ENCODE peak calls at places on chromosomes 4 and X, in ten cellular contexts. T, S, A, C, E, F, K, Q, H and W are unnamed samples.

GRCh38 chr4:85968945-85969830 is 390.7 kb downstream of the MAPK10 start:
- DNase-seq in T (peak; percentile 86), S (no peak), A (no peak), C (no peak), E (peak; percentile 68), F (no peak), K (no peak), Q (peak; percentile 25), H (no peak), W (no peak)

GRCh38 chrX:9988762-9989161 is 21.6 kb downstream of the CLDN34 start:
- DNase-seq in T (peak; percentile 41), S (no peak), A (no peak), C (no peak), E (no peak), F (no peak), K (no peak), Q (peak; percentile 3), H (no peak), W (no peak)

GRCh38 chr4:184196730-184197355 is 20.8 kb downstream of the ENPP6 start:
- DNase-seq in T (peak; percentile 10), S (no peak), A (no peak), C (no peak), E (no peak), F (no peak), K (peak; percentile 30), Q (peak; percentile 34), H (no peak), W (no peak)

GRCh38 chr4:77449162-77449561 is 156.5 kb upstream of the CXCL13 start:
- DNase-seq in T (peak; percentile 79), S (no peak), A (no peak), C (no peak), E (no peak), F (no peak), K (no peak), Q (peak; percentile 20), H (no peak), W (no peak)

GRCh38 chr4:185399466-185399865 is 2.8 kb downstream of the ANKRD37 start:
- DNase-seq in T (no peak), S (no peak), A (no peak), C (no peak), E (no peak), F (no peak), K (no peak), Q (no peak), H (no peak), W (no peak)

GRCh38 chr4:8085491-8086479 is 72.8 kb downstream of the ABLIM2 start:
- DNase-seq in T (no peak), S (no peak), A (no peak), C (peak; percentile 73), E (no peak), F (no peak), K (no peak), Q (no peak), H (no peak), W (no peak)

GRCh38 chrX:68916891-68917290 is 88.1 kb downstream of the EFNB1 start:
- DNase-seq in T (no peak), S (no peak), A (no peak), C (no peak), E (no peak), F (no peak), K (no peak), Q (no peak), H (no peak), W (no peak)

GRCh38 chrX:69740317-69740716 is 124.4 kb downstream of the EDA start:
- DNase-seq in T (no peak), S (no peak), A (no peak), C (no peak), E (no peak), F (no peak), K (no peak), Q (no peak), H (no peak), W (no peak)

GRCh38 chr4:55396305-55397023 is 707 bp downstream of the TMEM165 start:
- DNase-seq in T (peak; percentile 74), S (peak; percentile 65), A (peak; percentile 91), C (peak; percentile 40), E (no peak), F (no peak), K (peak; percentile 21), Q (peak; percentile 48), H (peak; percentile 60), W (peak; percentile 72)

GRCh38 chrX:72255445-72255844 is 16.6 kb upstream of the ERCC6L start:
- DNase-seq in T (no peak), S (peak; percentile 39), A (peak; percentile 87), C (peak; percentile 47), E (no peak), F (no peak), K (no peak), Q (no peak), H (no peak), W (peak; percentile 30)

DNA sequence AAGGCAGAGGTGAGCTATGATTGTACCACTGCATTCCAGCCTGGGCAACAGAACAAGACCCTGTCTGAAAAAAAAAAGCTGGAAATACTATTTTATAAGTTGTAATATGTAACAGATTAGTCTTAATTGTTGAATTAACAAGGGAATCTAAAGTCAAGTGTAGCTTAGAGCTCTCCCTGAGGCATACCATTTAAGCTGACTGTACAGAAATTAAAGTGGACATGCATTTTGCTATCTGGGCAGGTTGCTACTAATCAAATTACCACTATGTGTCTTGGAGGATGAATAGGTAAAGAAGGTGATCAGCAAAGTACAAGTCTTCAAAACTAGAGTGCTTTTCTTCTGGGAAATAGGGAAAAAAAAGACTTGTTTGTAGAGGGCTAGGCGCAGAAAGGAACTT is 205.3 kb upstream of the JADE1 start:
- DNase-seq in T (no peak), S (no peak), A (no peak), C (no peak), E (no peak), F (no peak), K (no peak), Q (no peak), H (no peak), W (no peak)
- TF ChIP-seq CTCF in T (no peak), S (no peak), A (no peak), C (no peak), E (no peak), F (no peak), K (no peak), Q (no peak), H (no peak), W (no peak)

GRCh38 chrX:37314526-37314925 is 34.6 kb upstream of the PRRG1 start:
- DNase-seq in T (peak; percentile 78), S (no peak), A (no peak), C (no peak), E (no peak), F (no peak), K (no peak), Q (no peak), H (no peak), W (no peak)
- TF ChIP-seq CTCF in T (no peak), S (no peak), A (no peak), C (no peak), E (no peak), F (no peak), K (no peak), Q (no peak), H (no peak), W (no peak)

GRCh38 chr4:20544645-20545044 is 155.6 kb upstream of the PACRGL start:
- DNase-seq in T (peak; percentile 76), S (no peak), A (no peak), C (no peak), E (peak; percentile 28), F (no peak), K (no peak), Q (peak; percentile 38), H (no peak), W (no peak)
- TF ChIP-seq CTCF in T (peak; percentile 59), S (no peak), A (no peak), C (peak; percentile 74), E (peak; percentile 46), F (peak; percentile 37), K (peak; percentile 39), Q (peak; percentile 53), H (peak; percentile 52), W (peak; percentile 66)

DNA sequence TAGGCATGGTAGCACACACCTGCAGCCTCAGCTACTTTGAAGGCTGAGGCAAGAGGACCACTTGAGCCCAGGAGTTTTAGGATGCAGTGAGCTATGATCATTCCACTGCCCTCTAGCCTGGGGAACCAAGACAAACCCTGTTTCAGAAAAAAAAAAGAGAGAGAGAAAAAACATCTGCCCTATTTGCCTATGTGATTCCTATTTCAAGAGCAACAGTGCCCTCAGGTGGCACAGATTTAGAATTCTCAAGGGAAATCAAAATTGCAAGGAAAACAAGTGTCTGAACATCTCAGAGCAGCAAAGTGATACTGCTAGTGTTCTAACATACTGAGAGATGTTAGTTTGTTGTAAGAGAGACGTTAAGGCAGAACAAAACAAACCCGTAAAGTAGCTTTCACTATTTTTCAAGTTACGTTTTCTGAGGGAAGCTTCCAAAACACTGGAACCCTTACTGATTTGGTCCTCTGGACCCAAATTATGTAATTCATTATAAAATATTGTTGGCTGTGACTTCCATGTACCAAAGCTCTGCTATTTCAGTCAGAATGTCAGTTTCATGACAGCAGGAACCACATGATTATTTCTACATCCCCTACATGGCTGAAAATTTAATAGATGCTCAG is 7.9 kb downstream of the BDH2 start:
- DNase-seq in T (peak; percentile 84), S (no peak), A (no peak), C (no peak), E (peak; percentile 67), F (no peak), K (no peak), Q (no peak), H (no peak), W (peak; percentile 34)
- TF ChIP-seq CTCF in T (peak; percentile 54), S (no peak), A (no peak), C (peak; percentile 79), E (peak; percentile 62), F (peak; percentile 44), K (peak; percentile 37), Q (peak; percentile 65), H (peak; percentile 67), W (peak; percentile 33)

DNA sequence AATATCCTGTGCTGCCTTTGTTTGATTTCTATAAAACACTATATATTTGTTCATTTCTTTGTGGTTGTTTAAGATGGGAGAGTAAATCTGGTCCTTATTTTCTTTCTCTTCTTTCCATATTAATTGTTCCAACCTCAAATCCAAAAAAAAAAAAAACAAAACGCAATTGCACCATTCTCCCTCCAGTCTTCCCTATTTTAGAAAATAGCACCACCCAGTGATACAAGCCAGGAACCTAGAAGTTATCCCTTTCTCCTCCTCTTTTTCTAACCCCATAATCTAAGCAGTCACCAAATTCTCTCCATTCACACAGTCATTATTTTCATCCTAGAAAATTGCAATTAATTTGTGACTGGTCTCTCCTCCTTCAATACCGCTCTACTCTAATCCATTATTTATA is 107.8 kb downstream of the GABRA3 start:
- DNase-seq in T (no peak), S (no peak), A (no peak), C (no peak), E (no peak), F (no peak), K (no peak), Q (peak; percentile 3), H (no peak), W (no peak)
- TF ChIP-seq CTCF in T (no peak), S (no peak), A (no peak), C (no peak), E (peak; percentile 24), F (no peak), K (no peak), Q (no peak), H (no peak), W (no peak)

DNA sequence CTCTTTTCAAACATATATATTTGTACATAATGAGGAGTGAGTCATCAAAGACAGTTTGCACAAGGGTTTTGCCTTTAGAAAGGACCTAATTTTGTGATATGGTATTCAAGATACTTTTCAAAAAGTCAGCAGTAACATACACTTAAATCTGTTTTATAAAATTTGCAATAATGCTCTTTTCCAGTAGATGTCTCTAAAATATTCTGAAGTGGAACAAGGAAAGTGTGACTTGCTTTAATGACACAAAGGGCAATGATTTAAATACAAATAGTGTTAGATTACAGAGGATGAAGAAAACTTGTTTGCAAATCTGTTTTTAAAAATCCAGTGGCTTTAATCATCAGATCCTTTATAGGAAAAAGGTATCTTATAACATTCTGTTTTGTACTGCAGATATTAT is 20.0 kb downstream of the MMRN1 start:
- DNase-seq in T (no peak), S (no peak), A (no peak), C (no peak), E (no peak), F (no peak), K (no peak), Q (no peak), H (no peak), W (no peak)
- TF ChIP-seq CTCF in T (no peak), S (no peak), A (no peak), C (no peak), E (no peak), F (no peak), K (no peak), Q (peak; percentile 19), H (no peak), W (no peak)